ENCODE peak calls at places on chromosomes 6 and 20, in six cellular contexts. C is left lung, X is cerebellar cortex, Z is astrocyte of the spinal cord, W is RWPE1, D is ACHN. P is an unnamed sample.

GRCh38 chr20:18808712-18809111 is 4.9 kb upstream of the SCP2D1 start:
- DNase-seq in C (no peak), X (no peak), Z (no peak), W (no peak), D (no peak), P (no peak)

GRCh38 chr6:129672345-129672691 is 37.7 kb downstream of the ARHGAP18 start:
- DNase-seq in C (no peak), X (no peak), Z (no peak), W (no peak), D (no peak), P (no peak)

GRCh38 chr6:165821754-165822153 is 158.7 kb upstream of the PDE10A start:
- DNase-seq in C (no peak), X (no peak), Z (no peak), W (peak), D (peak), P (no peak)

GRCh38 chr6:2875840-2876207 is 27.3 kb downstream of the SERPINB9 start:
- DNase-seq in C (peak), X (no peak), Z (peak), W (no peak), D (no peak), P (no peak)

GRCh38 chr20:20614391-20614790 is 98.1 kb downstream of the RALGAPA2 start:
- DNase-seq in C (no peak), X (no peak), Z (peak), W (no peak), D (no peak), P (no peak)

GRCh38 chr6:119830494-119831295 is 481.1 kb upstream of the MAN1A1 start:
- DNase-seq in C (peak), X (no peak), Z (no peak), W (peak), D (no peak), P (no peak)

GRCh38 chr6:131924881-131925474 is 26.2 kb downstream of the CCN2 start:
- DNase-seq in C (no peak), X (peak), Z (peak), W (peak), D (peak), P (peak)

GRCh38 chr20:61956396-61957342 is 109.0 kb downstream of the TAF4 start:
- DNase-seq in C (no peak), X (no peak), Z (peak), W (no peak), D (no peak), P (no peak)

GRCh38 chr6:168032383-168032760 is 34.9 kb downstream of the KIF25 start:
- DNase-seq in C (no peak), X (no peak), Z (peak), W (peak), D (peak), P (no peak)

GRCh38 chr6:169527306-169527705 is 174.5 kb downstream of the WDR27 start:
- DNase-seq in C (no peak), X (no peak), Z (peak), W (no peak), D (no peak), P (no peak)

GRCh38 chr6:147507162-147508072 is 1.1 kb upstream of the SAMD5 start:
- DNase-seq in C (peak), X (no peak), Z (peak), W (peak), D (no peak), P (no peak)

GRCh38 chr6:118537579-118537978 is 10.5 kb upstream of the PLN start:
- DNase-seq in C (no peak), X (peak), Z (no peak), W (no peak), D (no peak), P (no peak)

GRCh38 chr6:90905351-90905750 is 318.5 kb upstream of the MAP3K7 start:
- DNase-seq in C (no peak), X (no peak), Z (no peak), W (no peak), D (no peak), P (no peak)

GRCh38 chr6:44067760-44068139 is 59.5 kb downstream of the MRPL14 start:
- DNase-seq in C (no peak), X (no peak), Z (no peak), W (no peak), D (no peak), P (no peak)

GRCh38 chr6:139062921-139063320 is 34.4 kb downstream of the ABRACL start:
- DNase-seq in C (no peak), X (no peak), Z (peak), W (no peak), D (no peak), P (no peak)

GRCh38 chr6:20610636-20611200 is 76.5 kb downstream of the CDKAL1 start:
- DNase-seq in C (no peak), X (no peak), Z (no peak), W (no peak), D (no peak), P (no peak)

GRCh38 chr6:50007821-50008220 is 14.0 kb downstream of the DEFB110 start:
- DNase-seq in C (no peak), X (no peak), Z (peak), W (peak), D (no peak), P (no peak)

GRCh38 chr6:138678168-138678567 is 95.4 kb upstream of the CCDC28A start:
- DNase-seq in C (no peak), X (no peak), Z (no peak), W (no peak), D (no peak), P (no peak)

GRCh38 chr6:125639621-125640020 is 109.8 kb upstream of the HEY2 start:
- DNase-seq in C (no peak), X (no peak), Z (no peak), W (no peak), D (no peak), P (no peak)

GRCh38 chr6:143229402-143229801 is 168.7 kb downstream of the AIG1 start:
- DNase-seq in C (no peak), X (no peak), Z (no peak), W (no peak), D (no peak), P (no peak)

GRCh38 chr6:19869464-19869863 is 32.3 kb downstream of the ID4 start:
- DNase-seq in C (no peak), X (no peak), Z (no peak), W (no peak), D (no peak), P (no peak)

GRCh38 chr6:118284736-118285360 is 263.2 kb upstream of the PLN start:
- DNase-seq in C (no peak), X (peak), Z (peak), W (no peak), D (peak), P (no peak)

GRCh38 chr6:28537065-28537464 is 11.4 kb downstream of the GPX5 start:
- DNase-seq in C (no peak), X (no peak), Z (peak), W (no peak), D (no peak), P (no peak)

GRCh38 chr20:32752458-32753250 is 9.4 kb upstream of the COMMD7 start:
- DNase-seq in C (no peak), X (no peak), Z (peak), W (peak), D (peak), P (no peak)

GRCh38 chr20:59810376-59811187 is 122.9 kb downstream of the SYCP2 start:
- DNase-seq in C (no peak), X (no peak), Z (no peak), W (no peak), D (no peak), P (no peak)

GRCh38 chr6:84432616-84433015 is 205.2 kb upstream of the CEP162 start:
- DNase-seq in C (no peak), X (no peak), Z (no peak), W (no peak), D (no peak), P (no peak)

GRCh38 chr20:44785768-44786167 is 24.6 kb downstream of the RIMS4 start:
- DNase-seq in C (no peak), X (peak), Z (no peak), W (peak), D (peak), P (no peak)

GRCh38 chr6:13181398-13181797 is 146.9 kb downstream of the TBC1D7 start:
- DNase-seq in C (no peak), X (no peak), Z (no peak), W (no peak), D (no peak), P (no peak)

GRCh38 chr20:45316150-45317080 is 8.3 kb upstream of the MATN4 start:
- DNase-seq in C (no peak), X (no peak), Z (no peak), W (no peak), D (no peak), P (no peak)

GRCh38 chr6:25223421-25224052 is 55.6 kb upstream of the CARMIL1 start:
- DNase-seq in C (no peak), X (peak), Z (peak), W (peak), D (peak), P (peak)

GRCh38 chr20:23235173-23236027 is 115.2 kb upstream of the NXT1 start:
- DNase-seq in C (peak), X (peak), Z (peak), W (peak), D (no peak), P (peak)

GRCh38 chr20:10219452-10219791 is 792 bp downstream of the SNAP25 start:
- DNase-seq in C (peak), X (peak), Z (peak), W (peak), D (peak), P (peak)

GRCh38 chr20:15253431-15253830 is 916.0 kb upstream of the FLRT3 start:
- DNase-seq in C (no peak), X (no peak), Z (no peak), W (no peak), D (no peak), P (no peak)

GRCh38 chr6:11705069-11705468 is 73.5 kb downstream of the ADTRP start:
- DNase-seq in C (no peak), X (no peak), Z (no peak), W (no peak), D (no peak), P (no peak)

GRCh38 chr20:15643713-15644112 is 929.5 kb downstream of the KIF16B start:
- DNase-seq in C (no peak), X (no peak), Z (peak), W (peak), D (peak), P (no peak)

P was measured in NCI-H460.